ENCODE peak calls at places on chromosomes 16 and 17, in five cellular contexts. M, N, O, G and K are unnamed samples.

GRCh38 chr17:68792042-68792685 is 163.0 kb downstream of the ABCA8 start:
- DNase-seq in M (no peak), N (no peak), O (no peak), G (no peak), K (no peak)

GRCh38 chr17:74282587-74283370 is 8.7 kb downstream of the DNAI2 start:
- DNase-seq in M (peak), N (no peak), O (no peak), G (no peak), K (peak)

GRCh38 chr17:7184647-7185046 is 5.5 kb upstream of the ASGR1 start:
- DNase-seq in M (no peak), N (no peak), O (no peak), G (no peak), K (no peak)

GRCh38 chr16:993731-994130 is 12.2 kb downstream of the SOX8 start:
- DNase-seq in M (no peak), N (no peak), O (no peak), G (no peak), K (no peak)

GRCh38 chr17:67434061-67434525 is 57.0 kb downstream of the PITPNC1 start:
- DNase-seq in M (peak), N (no peak), O (no peak), G (no peak), K (peak)

GRCh38 chr17:33014751-33015150 is 23.1 kb downstream of the SPACA3 start:
- DNase-seq in M (no peak), N (no peak), O (no peak), G (no peak), K (no peak)

GRCh38 chr16:50259334-50260205 is 6.8 kb upstream of the ADCY7 start:
- DNase-seq in M (no peak), N (no peak), O (no peak), G (no peak), K (no peak)

GRCh38 chr16:1613240-1613639 is 1.1 kb downstream of the CRAMP1 start:
- DNase-seq in M (no peak), N (peak), O (peak), G (no peak), K (no peak)

GRCh38 chr16:3902731-3903130 is 22.2 kb upstream of the CREBBP start:
- DNase-seq in M (no peak), N (no peak), O (no peak), G (no peak), K (no peak)

GRCh38 chr17:75345514-75346167 is 56.4 kb upstream of the SLC25A19 start:
- DNase-seq in M (peak), N (peak), O (no peak), G (no peak), K (peak)

GRCh38 chr16:88375236-88376052 is 7.3 kb upstream of the ZNF469 start:
- DNase-seq in M (no peak), N (no peak), O (no peak), G (no peak), K (no peak)

GRCh38 chr17:6455321-6455705 is 11.1 kb downstream of the PIMREG start:
- DNase-seq in M (no peak), N (peak), O (no peak), G (no peak), K (no peak)

GRCh38 chr16:1105888-1106620 is 10.0 kb upstream of the C1QTNF8 start:
- DNase-seq in M (peak), N (peak), O (peak), G (no peak), K (no peak)

GRCh38 chr16:50910698-50911025 is 168.8 kb downstream of the CYLD start:
- DNase-seq in M (no peak), N (no peak), O (no peak), G (no peak), K (no peak)

GRCh38 chr17:42248351-42249179 is 27.6 kb downstream of the STAT5B start:
- DNase-seq in M (peak), N (peak), O (peak), G (no peak), K (peak)